ENCODE peak calls at places on chromosome X, in six cellular contexts. U is neuronal stem cell, G is H1, H is H9, E is mesendoderm, L is mesenchymal stem cell. K is an unnamed sample.
A peak's percentile ranks its signal among the peaks of the same experiment; 100 is the strongest.

GRCh38 chrX:9542106-9542764 is 77.4 kb downstream of the TBL1X start:
- DNase-seq in U (no peak), G (no peak), H (no peak), E (no peak), L (no peak), K (no peak)

GRCh38 chrX:140589657-140590056 is 84.8 kb upstream of the SOX3 start:
- DNase-seq in U (no peak), G (no peak), H (no peak), E (no peak), L (no peak), K (no peak)

GRCh38 chrX:33336783-33337182 is 125.4 kb upstream of the DMD start:
- DNase-seq in U (no peak), G (no peak), H (peak; percentile 32), E (peak; percentile 26), L (peak; percentile 6), K (peak; percentile 29)

GRCh38 chrX:8105531-8105930 is 65.5 kb downstream of the VCX2 start:
- DNase-seq in U (no peak), G (no peak), H (no peak), E (no peak), L (no peak), K (no peak)

GRCh38 chrX:73478961-73479360 is 32.1 kb downstream of the CDX4 start:
- DNase-seq in U (no peak), G (no peak), H (no peak), E (no peak), L (peak; percentile 0), K (no peak)

GRCh38 chrX:72045552-72046277 is 86.0 kb downstream of the RTL5 start:
- DNase-seq in U (no peak), G (no peak), H (peak; percentile 78), E (peak; percentile 89), L (no peak), K (no peak)

GRCh38 chrX:31147175-31147574 is 75.3 kb upstream of the FTHL17 start:
- DNase-seq in U (no peak), G (no peak), H (no peak), E (no peak), L (no peak), K (no peak)

GRCh38 chrX:85505801-85506200 is 126.3 kb upstream of the POF1B start:
- DNase-seq in U (no peak), G (no peak), H (no peak), E (no peak), L (no peak), K (no peak)

GRCh38 chrX:69133561-69134542 is 31.4 kb downstream of the PJA1 start:
- DNase-seq in U (peak; percentile 40), G (peak; percentile 49), H (peak; percentile 81), E (peak; percentile 96), L (peak; percentile 83), K (peak; percentile 69)

GRCh38 chrX:118062048-118062789 is 54.4 kb downstream of the KLHL13 start:
- DNase-seq in U (no peak), G (no peak), H (no peak), E (no peak), L (no peak), K (no peak)

GRCh38 chrX:36909584-36909983 is 98.6 kb upstream of the FAM47C start:
- DNase-seq in U (no peak), G (no peak), H (no peak), E (no peak), L (no peak), K (no peak)

GRCh38 chrX:64204701-64205440 is 637 bp downstream of the AMER1 start:
- DNase-seq in U (no peak), G (peak; percentile 53), H (peak; percentile 36), E (peak; percentile 52), L (peak; percentile 42), K (peak; percentile 19)

GRCh38 chrX:39492495-39493162 is 605.1 kb downstream of the BCOR start:
- DNase-seq in U (no peak), G (no peak), H (no peak), E (no peak), L (no peak), K (no peak)

GRCh38 chrX:133868250-133868649 is 117.1 kb downstream of the GPC3 start:
- DNase-seq in U (no peak), G (no peak), H (no peak), E (peak; percentile 6), L (no peak), K (no peak)

GRCh38 chrX:106341823-106342222 is 173.7 kb downstream of the PWWP3B start:
- DNase-seq in U (no peak), G (no peak), H (no peak), E (peak; percentile 22), L (no peak), K (no peak)

GRCh38 chrX:53685711-53686110 is 808 bp downstream of the HUWE1 start:
- DNase-seq in U (no peak), G (no peak), H (no peak), E (no peak), L (no peak), K (peak; percentile 1)

GRCh38 chrX:13742397-13743176 is 8.0 kb downstream of the OFD1 start:
- DNase-seq in U (no peak), G (no peak), H (no peak), E (peak; percentile 76), L (peak; percentile 51), K (no peak)

GRCh38 chrX:136130931-136131843 is 16.1 kb upstream of the FHL1 start:
- DNase-seq in U (no peak), G (no peak), H (no peak), E (no peak), L (peak; percentile 84), K (peak; percentile 82)

GRCh38 chrX:131741103-131741581 is 197.3 kb downstream of the OR13H1 start:
- DNase-seq in U (no peak), G (no peak), H (no peak), E (no peak), L (no peak), K (peak; percentile 81)

GRCh38 chrX:46404774-46405173 is 140.4 kb downstream of the ZNF674 start:
- DNase-seq in U (no peak), G (no peak), H (no peak), E (no peak), L (no peak), K (no peak)

GRCh38 chrX:67692246-67692645 is 148.4 kb downstream of the AR start:
- DNase-seq in U (no peak), G (no peak), H (no peak), E (no peak), L (peak; percentile 8), K (peak; percentile 16)

DNA sequence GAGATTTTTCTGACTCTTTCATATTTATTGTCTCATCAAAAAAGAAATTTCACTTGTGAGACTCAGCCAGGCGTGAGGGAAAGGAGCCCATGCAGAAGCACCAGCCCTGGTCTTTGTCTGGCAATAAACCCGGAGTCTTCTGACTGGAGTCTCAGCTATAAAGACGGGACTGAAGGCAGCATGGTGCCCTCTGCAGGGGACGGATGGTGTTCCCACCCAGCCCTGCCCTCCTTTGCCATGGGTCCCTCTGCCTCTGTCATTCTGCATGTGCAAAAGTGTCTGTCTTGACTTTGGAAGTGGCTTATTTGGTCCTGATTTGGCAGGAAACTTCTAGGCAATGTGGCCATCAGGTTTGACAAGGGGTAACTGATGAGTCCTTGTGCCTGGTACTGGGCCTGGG is 14.3 kb downstream of the ZNF185 start:
- DNase-seq in U (no peak), G (no peak), H (peak; percentile 48), E (no peak), L (no peak), K (no peak)
- H2BK15ac ChIP-seq in U (no peak overlapping the region), G (no peak overlapping the region), H (no peak overlapping the region), E (no peak overlapping the region), L (no peak overlapping the region), K (no peak overlapping the region)

GRCh38 chrX:29775890-29776289 is 439.5 kb upstream of the MAGEB2 start:
- DNase-seq in U (no peak), G (no peak), H (no peak), E (no peak), L (no peak), K (no peak)
- H2BK15ac ChIP-seq in U (no peak overlapping the region), G (no peak overlapping the region), H (no peak overlapping the region), E (no peak overlapping the region), L (no peak overlapping the region), K (no peak overlapping the region)

GRCh38 chrX:94107981-94108380 is 434.0 kb downstream of the FAM133A start:
- DNase-seq in U (no peak), G (no peak), H (no peak), E (no peak), L (no peak), K (no peak)
- H2BK15ac ChIP-seq in U (no peak overlapping the region), G (no peak overlapping the region), H (no peak overlapping the region), E (no peak overlapping the region), L (no peak overlapping the region), K (no peak overlapping the region)

GRCh38 chrX:3659761-3660160 is 53.7 kb downstream of the PRKX start:
- DNase-seq in U (no peak), G (no peak), H (no peak), E (peak; percentile 35), L (peak; percentile 22), K (peak; percentile 34)

GRCh38 chrX:3666975-3667374 is 46.5 kb downstream of the PRKX start:
- DNase-seq in U (no peak), G (no peak), H (no peak), E (no peak), L (no peak), K (no peak)

GRCh38 chrX:3664921-3665320 is 48.5 kb downstream of the PRKX start:
- DNase-seq in U (no peak), G (no peak), H (no peak), E (no peak), L (no peak), K (no peak)

GRCh38 chrX:3663576-3664290 is 49.7 kb downstream of the PRKX start:
- DNase-seq in U (no peak), G (no peak), H (no peak), E (no peak), L (no peak), K (no peak)
- H2BK15ac ChIP-seq in U (no peak overlapping the region), G (no peak overlapping the region), H (no peak overlapping the region), E (no peak overlapping the region), L (no peak overlapping the region), K (no peak overlapping the region)

GRCh38 chrX:104307341-104307740 is 52.6 kb upstream of the ESX1 start:
- DNase-seq in U (no peak), G (no peak), H (no peak), E (no peak), L (no peak), K (no peak)

GRCh38 chrX:104306180-104306579 is 51.4 kb upstream of the ESX1 start:
- DNase-seq in U (no peak), G (no peak), H (no peak), E (no peak), L (no peak), K (no peak)

GRCh38 chrX:104310084-104310483 is 55.4 kb upstream of the ESX1 start:
- DNase-seq in U (no peak), G (no peak), H (no peak), E (no peak), L (peak; percentile 51), K (peak; percentile 47)

GRCh38 chrX:104309169-104309568 is 54.4 kb upstream of the ESX1 start:
- DNase-seq in U (no peak), G (no peak), H (peak; percentile 37), E (peak; percentile 31), L (no peak), K (no peak)

DNA sequence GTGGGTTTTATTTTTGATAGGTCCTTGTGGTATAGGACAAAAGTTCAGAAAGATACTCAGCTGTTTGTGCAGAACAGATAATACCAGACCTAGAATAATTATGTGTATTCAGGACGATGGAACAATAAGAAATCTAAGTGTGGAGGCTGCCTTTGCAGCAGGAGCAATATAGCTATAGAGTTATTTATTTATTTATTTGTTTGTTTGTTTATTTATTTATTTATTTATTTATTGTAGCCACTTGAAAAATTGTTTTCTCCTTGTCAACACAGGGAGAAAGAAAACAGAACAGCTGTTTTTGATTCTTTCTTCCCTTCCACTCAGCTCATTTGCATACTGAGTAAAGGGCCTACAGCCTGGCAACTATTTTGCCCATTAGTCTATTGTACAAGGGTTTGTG is 55.9 kb upstream of the ESX1 start:
- DNase-seq in U (no peak), G (no peak), H (no peak), E (no peak), L (no peak), K (no peak)
- H2BK15ac ChIP-seq in U (no peak overlapping the region), G (no peak overlapping the region), H (no peak overlapping the region), E (no peak overlapping the region), L (no peak overlapping the region), K (no peak overlapping the region)